ENCODE peak calls at places on chromosomes 1 and 21, in seven cellular contexts. L is mammary epithelial cell; C is astrocyte of the spinal cord; A is neuronal stem cell; V is CD4-positive, CD25-positive, alpha-beta regulatory T cell; Y is AG10803; N is heart right ventricle. W is an unnamed sample.

GRCh38 chr1:51949014-51949702 is 41.3 kb downstream of the RAB3B start:
- DNase-seq in V (no peak), L (no peak), C (no peak), Y (no peak), A (no peak), N (no peak), W (no peak)

GRCh38 chr1:200376521-200376920 is 33.3 kb downstream of the ZNF281 start:
- DNase-seq in N (no peak), V (no peak), C (no peak), Y (no peak), A (no peak), L (peak), W (no peak)

GRCh38 chr1:53600486-53600885 is 138.5 kb downstream of the GLIS1 start:
- DNase-seq in V (peak), A (no peak), L (no peak), Y (no peak), N (no peak), C (no peak), W (no peak)

GRCh38 chr1:205600085-205600484 is 31.7 kb downstream of the ELK4 start:
- DNase-seq in A (no peak), C (peak), Y (no peak), V (peak), L (peak), N (no peak), W (peak)

GRCh38 chr1:95002167-95002566 is 70.6 kb downstream of the ALG14 start:
- DNase-seq in A (no peak), N (no peak), V (no peak), C (no peak), Y (no peak), L (no peak), W (no peak)

GRCh38 chr1:117493906-117494305 is 111.9 kb upstream of the TENT5C start:
- DNase-seq in A (no peak), N (no peak), L (no peak), Y (no peak), C (no peak), V (no peak), W (no peak)

GRCh38 chr1:248599396-248599795 is 1.9 kb upstream of the OR2T10 start:
- DNase-seq in V (no peak), C (no peak), L (no peak), N (no peak), A (no peak), Y (no peak), W (no peak)

GRCh38 chr1:8509579-8509978 is 191.7 kb downstream of the SLC45A1 start:
- DNase-seq in A (no peak), Y (no peak), L (no peak), N (no peak), C (no peak), V (no peak), W (no peak)

GRCh38 chr1:65066766-65067490 is 81.1 kb upstream of the AK4 start:
- DNase-seq in V (peak), C (peak), L (peak), N (peak), Y (peak), A (peak), W (peak)

GRCh38 chr1:156726549-156727226 is 1.6 kb upstream of the METTL25B start:
- DNase-seq in A (no peak), C (peak), L (peak), V (peak), Y (peak), N (peak), W (peak)

GRCh38 chr1:51516639-51517158 is 2.4 kb downstream of the EPS15 start:
- DNase-seq in V (no peak), N (no peak), Y (no peak), L (no peak), A (no peak), C (no peak), W (peak)

GRCh38 chr21:46111857-46112730 is 14.2 kb downstream of the COL6A2 start:
- DNase-seq in A (no peak), Y (no peak), V (no peak), C (no peak), N (peak), L (no peak), W (no peak)

GRCh38 chr1:54135436-54136120 is 17.2 kb downstream of the CDCP2 start:
- DNase-seq in A (no peak), C (peak), Y (peak), N (no peak), L (no peak), V (no peak), W (peak)

GRCh38 chr1:16252912-16253311 is 15.9 kb upstream of the CPLANE2 start:
- DNase-seq in A (no peak), V (no peak), L (no peak), Y (no peak), N (no peak), C (no peak), W (no peak)

GRCh38 chr1:234592240-234592639 is 17.7 kb downstream of the IRF2BP2 start:
- DNase-seq in A (no peak), N (no peak), L (no peak), V (no peak), C (no peak), Y (no peak), W (no peak)

GRCh38 chr1:95614197-95614596 is 380.2 kb downstream of the RWDD3 start:
- DNase-seq in C (no peak), L (peak), Y (no peak), A (no peak), N (no peak), V (no peak), W (no peak)

GRCh38 chr1:47755368-47755990 is 241.7 kb downstream of the TRABD2B start:
- DNase-seq in A (peak), Y (no peak), V (peak), C (no peak), L (no peak), N (no peak), W (no peak)

GRCh38 chr1:184433928-184434502 is 47.2 kb downstream of the C1orf21 start:
- DNase-seq in Y (no peak), L (no peak), V (no peak), A (no peak), C (no peak), N (no peak), W (no peak)

GRCh38 chr1:115467790-115468189 is 129.7 kb upstream of the NGF start:
- DNase-seq in A (no peak), V (no peak), Y (no peak), C (no peak), N (no peak), L (no peak), W (no peak)

GRCh38 chr1:4678318-4678717 is 23.9 kb downstream of the AJAP1 start:
- DNase-seq in N (no peak), V (no peak), L (no peak), C (no peak), Y (no peak), A (no peak), W (no peak)

GRCh38 chr1:227273557-227273956 is 44.7 kb downstream of the CDC42BPA start:
- DNase-seq in N (no peak), C (peak), A (peak), Y (no peak), V (peak), L (peak), W (peak)

GRCh38 chr1:233261206-233261605 is 34.3 kb downstream of the PCNX2 start:
- DNase-seq in V (peak), L (peak), N (no peak), C (no peak), A (no peak), Y (no peak), W (no peak)

GRCh38 chr21:27225142-27225541 is 258.3 kb upstream of the ADAMTS5 start:
- DNase-seq in V (no peak), L (no peak), C (peak), N (no peak), Y (peak), A (no peak), W (no peak)

GRCh38 chr21:29718081-29718815 is 221.5 kb downstream of the GRIK1 start:
- DNase-seq in N (no peak), A (no peak), V (no peak), L (peak), C (no peak), Y (no peak), W (no peak)

GRCh38 chr1:86018311-86018923 is 138.2 kb downstream of the COL24A1 start:
- DNase-seq in C (peak), N (no peak), Y (peak), V (peak), A (peak), L (peak), W (peak)

GRCh38 chr1:86616871-86617270 is 70.0 kb downstream of the CLCA4 start:
- DNase-seq in C (no peak), N (no peak), Y (no peak), V (peak), L (peak), A (no peak), W (no peak)

GRCh38 chr1:177255411-177255810 is 84.7 kb downstream of the BRINP2 start:
- DNase-seq in Y (no peak), V (no peak), C (peak), N (no peak), A (no peak), L (peak), W (peak)

GRCh38 chr1:183164350-183164749 is 21.7 kb upstream of the LAMC2 start:
- DNase-seq in N (no peak), L (peak), V (no peak), Y (peak), A (peak), C (peak), W (peak)

GRCh38 chr1:167673285-167673684 is 43.3 kb downstream of the RCSD1 start:
- DNase-seq in L (no peak), A (no peak), N (no peak), V (no peak), Y (no peak), C (no peak), W (no peak)

GRCh38 chr1:18109756-18110597 is 2.4 kb downstream of the IGSF21 start:
- DNase-seq in L (no peak), C (no peak), V (peak), Y (peak), A (no peak), N (no peak), W (no peak)
- H3K4me3 ChIP-seq in L (no peak), C (no peak), V (no peak), Y (no peak), A (no peak), N (peak), W (no peak)

GRCh38 chr1:155245163-155245524 is 10.1 kb downstream of the ENTREP3 start:
- DNase-seq in A (no peak), Y (no peak), L (no peak), V (no peak), N (no peak), C (no peak), W (no peak)
- H3K4me3 ChIP-seq in A (peak), Y (peak), L (peak), V (peak), N (peak), C (peak), W (peak)

DNA sequence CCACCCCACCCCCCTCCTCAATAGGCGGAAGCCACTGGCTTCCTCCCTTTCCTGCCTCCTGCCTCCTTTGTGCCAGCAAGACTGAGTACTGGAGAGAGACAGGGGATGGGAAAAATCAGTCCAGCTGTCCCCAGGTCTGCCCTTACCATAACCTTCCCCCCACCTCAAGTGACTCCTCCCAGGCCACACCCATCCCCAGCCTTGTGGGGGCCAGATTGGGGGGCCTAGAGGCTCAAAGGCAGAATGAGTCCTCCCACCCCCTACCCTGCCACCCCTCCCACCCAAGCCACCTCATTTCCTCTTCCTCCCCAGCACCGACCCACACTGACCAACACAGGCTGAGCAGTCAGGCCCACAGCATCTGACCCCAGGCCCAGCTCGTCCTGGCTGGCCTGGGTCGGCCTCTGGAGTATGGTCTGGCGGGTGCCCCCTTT is at the start of gene TIE1:
- DNase-seq in C (no peak), V (no peak), L (no peak), N (peak), A (no peak), Y (no peak), W (peak)
- H3K4me3 ChIP-seq in C (no peak), V (no peak), L (no peak), N (peak), A (no peak), Y (no peak), W (peak)

DNA sequence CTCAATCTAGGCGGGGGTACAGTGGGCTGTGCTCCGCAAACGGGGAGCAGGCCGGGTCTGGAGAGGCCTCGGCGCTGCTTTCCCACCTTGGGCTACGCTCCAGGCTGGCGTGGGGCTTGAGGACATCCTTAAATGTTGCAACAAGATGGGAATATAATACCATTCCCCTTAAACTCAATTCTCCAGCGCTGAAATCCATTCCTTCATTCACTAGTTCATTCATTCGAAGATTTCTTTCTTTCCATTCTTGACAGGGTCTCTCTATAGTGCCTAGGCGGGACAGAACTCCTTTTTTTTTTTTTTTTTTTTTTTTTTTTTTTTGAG is 261 bp upstream of the DPM3 start:
- DNase-seq in V (no peak), Y (no peak), A (no peak), C (no peak), N (no peak), L (no peak), W (no peak)
- H3K4me3 ChIP-seq in V (peak), Y (peak), A (peak), C (peak), N (peak), L (peak), W (peak)

GRCh38 chr1:2479186-2479585 is 3.1 kb downstream of the PLCH2 start:
- DNase-seq in Y (no peak), A (no peak), V (no peak), N (no peak), L (no peak), C (no peak), W (no peak)

GRCh38 chr1:2480236-2480985 is 4.3 kb downstream of the PLCH2 start:
- DNase-seq in A (no peak), N (no peak), Y (no peak), L (no peak), V (no peak), C (no peak), W (no peak)

GRCh38 chr1:2478100-2478499 is 2.0 kb downstream of the PLCH2 start:
- DNase-seq in A (no peak), Y (no peak), N (no peak), V (no peak), L (no peak), C (no peak), W (no peak)

GRCh38 chr1:2480986-2481364 is 4.9 kb downstream of the PLCH2 start:
- DNase-seq in C (no peak), L (no peak), A (no peak), V (no peak), N (no peak), Y (no peak), W (no peak)

DNA sequence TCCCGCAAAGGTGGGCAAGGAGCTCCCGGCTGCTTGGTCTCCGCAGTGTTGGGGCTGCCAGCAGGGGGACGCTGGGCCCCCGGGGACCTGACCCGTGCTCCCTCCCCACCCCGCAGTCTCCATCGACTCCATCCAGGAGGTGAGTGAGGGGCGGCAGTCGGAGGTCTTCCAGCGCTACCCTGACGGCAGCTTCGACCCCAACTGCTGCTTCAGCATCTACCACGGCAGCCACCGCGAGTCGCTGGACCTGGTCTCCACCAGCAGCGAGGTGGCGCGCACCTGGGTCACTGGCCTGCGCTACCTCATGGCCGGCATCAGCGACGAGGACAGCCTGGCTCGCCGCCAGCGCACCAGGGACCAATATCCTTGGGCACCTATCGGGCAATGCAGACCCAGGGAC is 3.5 kb downstream of the PLCH2 start:
- DNase-seq in N (no peak), Y (no peak), V (no peak), C (no peak), L (no peak), A (no peak), W (no peak)
- H3K4me3 ChIP-seq in N (no peak), Y (no peak), V (no peak), C (no peak), L (no peak), A (no peak), W (no peak)

GRCh38 chr1:109723351-109723750 is 11.3 kb downstream of the GSTM5 start:
- DNase-seq in N (no peak), A (no peak), Y (peak), L (no peak), V (no peak), C (no peak), W (no peak)

GRCh38 chr1:109722920-109723319 is 10.9 kb downstream of the GSTM5 start:
- DNase-seq in C (no peak), N (no peak), A (no peak), L (no peak), Y (no peak), V (no peak), W (no peak)

GRCh38 chr1:109721046-109721445 is 9.0 kb downstream of the GSTM5 start:
- DNase-seq in C (no peak), V (no peak), L (no peak), Y (peak), N (no peak), A (no peak), W (no peak)

GRCh38 chr1:109719337-109719837 is 7.3 kb downstream of the GSTM5 start:
- DNase-seq in N (no peak), L (peak), V (peak), A (no peak), C (peak), Y (peak), W (peak)

DNA sequence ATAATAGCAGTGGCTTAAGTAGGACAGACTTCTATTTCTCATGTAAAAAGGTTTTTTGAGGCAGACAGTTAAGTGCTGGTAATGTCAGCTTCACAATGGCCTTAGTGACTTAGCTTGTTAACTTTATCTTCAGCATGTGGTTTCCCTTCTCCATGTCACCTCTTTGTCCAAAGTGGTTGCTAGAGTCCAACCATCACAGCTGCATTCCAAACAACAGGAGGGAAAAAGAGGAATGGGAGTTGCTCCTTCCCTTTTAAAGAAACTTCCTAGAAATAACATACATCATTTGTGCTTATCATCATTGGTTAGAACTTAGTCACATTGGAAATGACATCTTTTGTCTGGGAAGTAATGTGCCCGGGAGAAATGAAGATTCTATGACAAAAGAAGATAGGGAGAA is 9.9 kb downstream of the GSTM5 start:
- DNase-seq in V (no peak), L (no peak), Y (no peak), C (no peak), N (no peak), A (no peak), W (no peak)
- H3K4me3 ChIP-seq in V (no peak), L (no peak), Y (no peak), C (no peak), N (no peak), A (no peak), W (no peak)

GRCh38 chr1:153944005-153944821 is 2.3 kb downstream of the DENND4B start:
- DNase-seq in N (no peak), A (no peak), C (no peak), V (no peak), L (no peak), Y (no peak), W (no peak)
- H3K4me3 ChIP-seq in N (peak), A (peak), C (no peak), V (peak), L (no peak), Y (no peak), W (no peak)

W was measured in endothelial cell of umbilical vein.